ENCODE peak calls at places on chromosomes 16 and 17, in four cellular contexts. V, C, W and Y are unnamed samples.

GRCh38 chr16:58563235-58563634 is 47.9 kb downstream of the SETD6 start:
- DNase-seq in V (no peak), C (peak), W (no peak), Y (no peak)

GRCh38 chr17:68248199-68248825 is 469 bp downstream of the AMZ2 start:
- DNase-seq in V (no peak), C (peak), W (no peak), Y (no peak)

GRCh38 chr17:3535253-3535995 is 22.2 kb downstream of the TRPV3 start:
- DNase-seq in V (peak), C (peak), W (peak), Y (peak)

GRCh38 chr17:21535686-21536085 is 156.6 kb upstream of the KCNJ18 start:
- DNase-seq in V (no peak), C (no peak), W (no peak), Y (no peak)

GRCh38 chr17:29585080-29585751 is 4.2 kb downstream of the GIT1 start:
- DNase-seq in V (no peak), C (no peak), W (no peak), Y (no peak)

GRCh38 chr17:82648761-82649474 is 674 bp upstream of the WDR45B start:
- DNase-seq in V (peak), C (no peak), W (no peak), Y (peak)

GRCh38 chr17:78667741-78668640 is 90.8 kb upstream of the DNAH17 start:
- DNase-seq in V (no peak), C (no peak), W (no peak), Y (no peak)

GRCh38 chr16:87541882-87542234 is 49.0 kb upstream of the ZCCHC14 start:
- DNase-seq in V (no peak), C (no peak), W (no peak), Y (no peak)

GRCh38 chr16:2499890-2500633 is 13.7 kb upstream of the ATP6V0C start:
- DNase-seq in V (no peak), C (no peak), W (no peak), Y (no peak)

GRCh38 chr17:879546-879945 is 97.4 kb downstream of the MRM3 start:
- DNase-seq in V (peak), C (peak), W (peak), Y (peak)

GRCh38 chr17:34465756-34466155 is 102.7 kb upstream of the CCL1 start:
- DNase-seq in V (no peak), C (no peak), W (no peak), Y (no peak)

GRCh38 chr16:749010-749409 is 8.2 kb upstream of the CIAO3 start:
- DNase-seq in V (no peak), C (peak), W (no peak), Y (no peak)

GRCh38 chr16:74896389-74897370 is 88.2 kb downstream of the WDR59 start:
- DNase-seq in V (no peak), C (peak), W (no peak), Y (no peak)

GRCh38 chr16:82231021-82231787 is 61.2 kb upstream of the MPHOSPH6 start:
- DNase-seq in V (no peak), C (no peak), W (no peak), Y (no peak)

GRCh38 chr17:57328109-57328882 is 72.0 kb downstream of the MSI2 start:
- DNase-seq in V (no peak), C (peak), W (no peak), Y (no peak)

GRCh38 chr17:40333781-40334453 is 24.9 kb downstream of the RARA start:
- DNase-seq in V (no peak), C (no peak), W (no peak), Y (no peak)

GRCh38 chr17:19727466-19728113 is 11.2 kb upstream of the SLC47A2 start:
- DNase-seq in V (no peak), C (peak), W (no peak), Y (no peak)

GRCh38 chr16:85436636-85437160 is 176.4 kb upstream of the GSE1 start:
- DNase-seq in V (peak), C (no peak), W (peak), Y (peak)

GRCh38 chr17:77719806-77720205 is 238.7 kb upstream of the TNRC6C start:
- DNase-seq in V (peak), C (no peak), W (no peak), Y (no peak)

GRCh38 chr17:17191961-17192381 is 14.2 kb downstream of the PLD6 start:
- DNase-seq in V (no peak), C (peak), W (no peak), Y (no peak)

GRCh38 chr16:56689171-56689570 is 6.9 kb downstream of the MT1X start:
- DNase-seq in V (no peak), C (no peak), W (no peak), Y (no peak)

GRCh38 chr16:46690281-46691178 is 1.1 kb downstream of the ORC6 start:
- DNase-seq in V (no peak), C (peak), W (no peak), Y (peak)

GRCh38 chr17:73335591-73336503 is 24.0 kb upstream of the CDC42EP4 start:
- DNase-seq in V (no peak), C (no peak), W (no peak), Y (no peak)

GRCh38 chr17:69500911-69501429 is 86.5 kb downstream of the MAP2K6 start:
- DNase-seq in V (no peak), C (no peak), W (no peak), Y (no peak)

GRCh38 chr16:58299757-58300349 is 5.0 kb upstream of the PRSS54 start:
- DNase-seq in V (peak), C (peak), W (peak), Y (peak)

GRCh38 chr16:28897826-28898225 is 19.5 kb downstream of the ATP2A1 start:
- DNase-seq in V (no peak), C (no peak), W (no peak), Y (peak)

GRCh38 chr16:12215302-12216105 is 239.0 kb downstream of the SNX29 start:
- DNase-seq in V (peak), C (no peak), W (peak), Y (peak)

GRCh38 chr16:76059701-76060100 is 217.5 kb upstream of the CNTNAP4 start:
- DNase-seq in V (no peak), C (no peak), W (no peak), Y (no peak)

GRCh38 chr17:40086150-40087044 is 14.0 kb downstream of the NR1D1 start:
- DNase-seq in V (peak), C (no peak), W (no peak), Y (peak)

GRCh38 chr16:56336071-56336688 is 89.2 kb downstream of the AMFR start:
- DNase-seq in V (no peak), C (no peak), W (no peak), Y (peak)

GRCh38 chr17:21031756-21032396 is 10.9 kb downstream of the USP22 start:
- DNase-seq in V (no peak), C (no peak), W (no peak), Y (no peak)

GRCh38 chr17:49798182-49798581 is 9.7 kb downstream of the KAT7 start:
- DNase-seq in V (no peak), C (peak), W (no peak), Y (no peak)
- H4K5ac ChIP-seq in V (no peak), C (no peak), W (no peak), Y (no peak)

GRCh38 chr17:75755990-75756389 is 9.0 kb downstream of the GALK1 start:
- DNase-seq in V (no peak), C (no peak), W (no peak), Y (no peak)

GRCh38 chr17:75756451-75757085 is 8.4 kb downstream of the GALK1 start:
- DNase-seq in V (peak), C (no peak), W (no peak), Y (no peak)

GRCh38 chr17:75755205-75755901 is 9.6 kb downstream of the GALK1 start:
- DNase-seq in V (peak), C (no peak), W (no peak), Y (peak)

GRCh38 chr17:75758131-75758905 is 6.7 kb downstream of the GALK1 start:
- DNase-seq in V (peak), C (no peak), W (no peak), Y (peak)

DNA sequence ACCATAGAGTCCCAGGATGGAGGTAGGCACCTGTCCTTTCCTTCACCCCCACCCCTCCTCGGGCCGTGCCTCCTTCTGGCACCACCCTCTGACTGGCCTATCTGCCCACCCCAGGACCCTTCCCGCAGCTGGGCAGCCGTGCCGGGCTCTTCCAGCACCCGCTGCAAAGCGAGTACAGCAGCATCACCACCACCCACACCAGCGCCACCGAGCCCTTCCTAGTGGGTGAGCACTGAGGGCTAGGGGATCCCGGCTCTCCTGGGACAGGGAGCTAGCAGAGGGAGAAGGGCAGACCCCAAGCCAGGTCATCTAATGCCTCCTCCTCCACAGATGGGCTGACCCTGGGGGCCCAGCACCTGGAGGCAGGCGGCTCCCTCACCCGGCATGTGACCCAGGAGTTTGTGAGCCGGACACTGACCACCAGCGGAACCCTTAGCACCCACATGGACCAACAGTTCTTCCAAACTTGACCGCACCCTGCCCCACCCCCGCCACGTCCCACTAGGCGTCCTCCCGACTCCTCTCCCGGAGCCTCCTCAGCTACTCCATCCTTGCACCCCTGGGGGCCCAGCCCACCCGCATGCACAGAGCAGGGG is 7.8 kb downstream of the GALK1 start:
- DNase-seq in V (no peak), C (no peak), W (no peak), Y (no peak)
- H4K5ac ChIP-seq in V (no peak), C (no peak), W (no peak), Y (no peak)

GRCh38 chr17:31490991-31491793 is 99.7 kb downstream of the RAB11FIP4 start:
- DNase-seq in V (no peak), C (no peak), W (no peak), Y (no peak)

GRCh38 chr17:31492206-31492605 is 100.7 kb downstream of the RAB11FIP4 start:
- DNase-seq in V (no peak), C (no peak), W (no peak), Y (no peak)

GRCh38 chr17:31492880-31493655 is 101.6 kb downstream of the RAB11FIP4 start:
- DNase-seq in V (no peak), C (no peak), W (no peak), Y (no peak)

GRCh38 chr17:31490019-31490383 is 98.5 kb downstream of the RAB11FIP4 start:
- DNase-seq in V (no peak), C (no peak), W (no peak), Y (no peak)

GRCh38 chr17:31491794-31492171 is 100.3 kb downstream of the RAB11FIP4 start:
- DNase-seq in V (no peak), C (no peak), W (no peak), Y (no peak)
- H4K5ac ChIP-seq in V (no peak), C (no peak), W (no peak), Y (no peak)

GRCh38 chr17:2372681-2373080 is 28.2 kb downstream of the MNT start:
- DNase-seq in V (no peak), C (no peak), W (no peak), Y (no peak)
- H4K5ac ChIP-seq in V (no peak), C (no peak), W (no peak), Y (no peak)

DNA sequence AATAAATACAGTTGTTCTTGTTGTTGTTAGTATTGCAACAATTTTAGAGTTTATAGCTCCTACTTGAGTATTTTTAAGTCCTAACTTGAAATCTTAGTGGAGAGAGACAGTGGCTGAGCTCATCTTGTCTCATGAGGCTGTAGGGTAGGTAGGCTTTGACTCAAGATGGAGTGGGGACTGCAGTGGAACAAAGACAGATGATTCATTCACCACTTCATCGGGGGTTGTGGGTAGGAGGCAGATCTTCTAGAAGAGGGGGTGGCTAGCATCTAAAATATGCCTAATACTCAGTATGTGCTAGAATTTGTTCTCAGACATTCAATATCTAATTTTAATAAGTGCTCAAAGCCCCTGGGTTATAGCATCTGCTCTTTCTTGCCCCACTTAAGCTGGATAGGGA is 13.1 kb upstream of the MMD start:
- DNase-seq in V (no peak), C (peak), W (no peak), Y (no peak)
- H4K5ac ChIP-seq in V (no peak), C (peak), W (no peak), Y (no peak)

GRCh38 chr17:7763919-7764318 is 46.4 kb downstream of the DNAH2 start:
- DNase-seq in V (no peak), C (no peak), W (no peak), Y (no peak)

GRCh38 chr17:7769854-7770253 is 52.3 kb downstream of the DNAH2 start:
- DNase-seq in V (no peak), C (no peak), W (no peak), Y (no peak)

DNA sequence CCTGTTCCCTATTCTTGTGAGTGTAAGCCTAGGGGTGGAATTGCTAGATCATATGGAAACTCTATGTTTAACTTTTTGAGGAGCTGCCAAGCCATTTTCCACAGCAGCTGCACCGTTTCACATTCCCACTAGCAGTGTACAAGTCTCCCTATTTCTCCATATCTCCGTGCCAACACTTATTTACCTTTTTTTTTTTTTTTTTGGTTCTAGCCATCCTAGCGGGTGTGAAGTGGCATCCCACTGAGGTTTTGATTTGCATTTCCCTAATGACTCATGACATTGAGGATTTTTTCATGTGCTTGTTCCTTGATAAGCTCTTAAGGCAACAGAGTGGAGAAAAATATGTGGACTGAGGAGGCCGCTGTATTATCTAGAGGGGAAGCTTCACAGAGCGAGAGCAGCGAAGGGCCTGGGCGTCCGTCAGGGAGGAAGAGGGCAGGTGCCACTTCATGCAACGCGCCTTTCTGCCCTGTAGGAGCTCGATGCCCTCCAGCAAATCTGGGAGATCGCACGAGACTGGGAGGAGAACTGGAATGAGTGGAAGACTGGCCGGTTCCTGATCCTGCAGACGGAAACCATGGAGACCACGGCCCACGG is 50.0 kb downstream of the DNAH2 start:
- DNase-seq in V (no peak), C (peak), W (no peak), Y (peak)
- H4K5ac ChIP-seq in V (no peak), C (no peak), W (no peak), Y (no peak)